ENCODE peak calls at places on chromosome 14, in four cellular contexts. B, Z, E and X are unnamed samples.

GRCh38 chr14:96286251-96286650 is 30.2 kb downstream of the BDKRB1 start:
- DNase-seq in B (no peak), Z (no peak), E (no peak), X (no peak)

GRCh38 chr14:95432152-95433093 is 84.0 kb downstream of the SYNE3 start:
- DNase-seq in B (peak; percentile 41), Z (peak; percentile 89), E (peak; percentile 60), X (peak; percentile 64)

GRCh38 chr14:72451081-72451972 is 442.6 kb downstream of the DPF3 start:
- DNase-seq in B (no peak), Z (no peak), E (no peak), X (peak; percentile 53)

GRCh38 chr14:95362180-95362494 is 42.4 kb upstream of the CLMN start:
- DNase-seq in B (no peak), Z (peak; percentile 75), E (no peak), X (no peak)

GRCh38 chr14:65637780-65638179 is 225.2 kb downstream of the FUT8 start:
- DNase-seq in B (no peak), Z (no peak), E (no peak), X (no peak)

GRCh38 chr14:106844608-106845285 is 1318.4 kb downstream of the TMEM121 start:
- DNase-seq in B (peak; percentile 75), Z (no peak), E (peak; percentile 68), X (peak; percentile 84)

GRCh38 chr14:56810850-56811595 is 744 bp upstream of the OTX2 start:
- DNase-seq in B (no peak), Z (peak; percentile 81), E (no peak), X (no peak)

GRCh38 chr14:85587152-85587697 is 57.3 kb downstream of the FLRT2 start:
- DNase-seq in B (no peak), Z (no peak), E (no peak), X (no peak)

GRCh38 chr14:92316116-92316515 is 6.8 kb upstream of the SLC24A4 start:
- DNase-seq in B (no peak), Z (no peak), E (no peak), X (no peak)

GRCh38 chr14:23660290-23661226 is 24.4 kb downstream of the DHRS2 start:
- DNase-seq in B (no peak), Z (no peak), E (no peak), X (no peak)

GRCh38 chr14:51715250-51715649 is 63.5 kb downstream of the FRMD6 start:
- DNase-seq in B (no peak), Z (no peak), E (no peak), X (no peak)

GRCh38 chr14:21063479-21063878 is 5.9 kb downstream of the RNASE8 start:
- DNase-seq in B (no peak), Z (no peak), E (no peak), X (no peak)

GRCh38 chr14:58950555-58950954 is 237.9 kb upstream of the DAAM1 start:
- DNase-seq in B (no peak), Z (no peak), E (no peak), X (no peak)

GRCh38 chr14:58663494-58664111 is 25.8 kb downstream of the DACT1 start:
- DNase-seq in B (no peak), Z (peak; percentile 72), E (no peak), X (peak; percentile 39)

DNA sequence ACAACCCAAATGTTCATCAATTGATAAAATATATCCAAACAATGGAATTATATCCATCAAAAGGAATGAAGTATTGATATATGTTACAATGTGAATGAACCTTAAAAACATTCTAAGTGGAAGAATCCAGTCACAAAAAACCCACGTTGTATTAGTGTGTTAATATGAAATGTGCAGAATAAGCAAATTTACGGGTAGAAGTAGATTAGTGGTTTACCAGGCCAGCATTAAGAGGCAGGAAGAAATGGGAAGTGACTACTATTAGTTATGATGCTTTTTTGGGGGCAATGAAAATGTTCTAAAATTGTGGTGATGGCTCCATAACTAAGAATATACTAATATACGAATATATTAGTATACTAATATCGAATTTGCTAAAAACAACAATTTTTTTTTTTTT is 1.5 kb downstream of the COX16 start:
- DNase-seq in B (no peak), Z (no peak), E (no peak), X (no peak)
- H3K4me3 ChIP-seq in B (peak overlapping the region; percentile 92), Z (peak overlapping the region; percentile 100), E (no peak overlapping the region), X (no peak overlapping the region)

GRCh38 chr14:77122555-77123125 is 19.0 kb downstream of the ZDHHC22 start:
- DNase-seq in B (no peak), Z (peak; percentile 33), E (no peak), X (peak; percentile 21)
- H3K4me1 ChIP-seq in B (peaks cover 56% of the 10 kb centered on the region), Z (peaks cover 8% of the 10 kb centered on the region), E (peaks cover 54% of the 10 kb centered on the region), X (peaks cover 37% of the 10 kb centered on the region)

GRCh38 chr14:73785834-73786631 is 65.6 kb upstream of the PTGR2 start:
- DNase-seq in B (peak; percentile 70), Z (peak; percentile 79), E (peak; percentile 73), X (peak; percentile 87)
- TF ChIP-seq CTCF in B (peak; percentile 53), Z (peak; percentile 55), E (peak; percentile 38), X (no peak)

DNA sequence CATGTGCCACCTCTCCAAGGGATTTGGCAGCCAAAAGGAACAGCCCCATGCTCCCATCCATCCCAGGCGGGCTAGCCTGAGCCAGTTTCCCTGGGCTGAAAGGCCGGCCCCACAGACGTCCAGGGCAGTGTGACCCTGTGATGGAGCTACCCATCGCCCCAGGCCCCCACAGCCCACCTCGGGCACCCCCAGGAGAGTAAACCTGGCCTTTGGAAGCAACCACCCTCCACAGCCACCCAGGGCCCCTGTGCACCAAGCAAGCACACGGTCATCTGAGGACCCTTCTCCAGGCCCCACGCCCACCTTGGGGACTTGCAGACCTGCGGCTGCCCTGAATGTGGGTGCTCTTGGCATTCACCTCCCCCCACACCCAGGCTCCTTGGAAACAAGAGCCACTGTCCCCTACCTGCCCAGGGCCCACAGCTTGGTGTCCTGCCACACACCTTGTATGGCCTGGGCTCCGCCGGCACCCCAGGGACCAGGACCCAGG is 8.4 kb downstream of the AHNAK2 start:
- DNase-seq in B (no peak), Z (no peak), E (peak; percentile 10), X (no peak)
- H3K4me3 ChIP-seq in B (peak overlapping the region; percentile 42), Z (no peak overlapping the region), E (peak overlapping the region; percentile 14), X (no peak overlapping the region)